ENCODE peak calls at places on chromosome 1, in seven cellular contexts. V is dorsolateral prefrontal cortex, R is SK-N-SH, L is fibroblast of mammary gland, W is BJ, K is HL-60, S is left ventricle myocardium inferior. U is an unnamed sample.
A peak's percentile ranks its signal among the peaks of the same experiment; 100 is the strongest.

GRCh38 chr1:215568287-215568692 is 1.2 kb downstream of the KCTD3 start:
- DNase-seq in S (no peak), L (peak; percentile 86), W (no peak), K (no peak), V (no peak), R (peak; percentile 58), U (peak; percentile 30)

GRCh38 chr1:167602840-167603239 is 27.2 kb upstream of the RCSD1 start:
- DNase-seq in R (no peak), W (no peak), K (no peak), V (no peak), L (no peak), S (no peak), U (no peak)

GRCh38 chr1:14915356-14916054 is 238.0 kb upstream of the TMEM51 start:
- DNase-seq in R (peak; percentile 84), S (peak; percentile 32), K (no peak), V (peak; percentile 63), L (peak; percentile 33), W (no peak), U (peak; percentile 40)

GRCh38 chr1:147072371-147073061 is 99.8 kb downstream of the PRKAB2 start:
- DNase-seq in L (no peak), K (no peak), V (no peak), S (no peak), R (peak; percentile 37), W (no peak), U (peak; percentile 44)

GRCh38 chr1:27548136-27548853 is 55.6 kb downstream of the AHDC1 start:
- DNase-seq in S (peak; percentile 23), L (peak; percentile 50), W (no peak), K (no peak), R (no peak), V (no peak), U (no peak)

GRCh38 chr1:53112271-53112774 is 30.1 kb downstream of the SLC1A7 start:
- DNase-seq in R (no peak), S (no peak), V (no peak), K (no peak), W (peak; percentile 83), L (peak; percentile 76), U (no peak)

GRCh38 chr1:33256335-33256700 is at the start of gene ZNF362:
- DNase-seq in K (peak; percentile 38), S (peak; percentile 65), R (no peak), V (peak; percentile 70), W (no peak), L (peak; percentile 48), U (peak; percentile 71)

GRCh38 chr1:78114034-78114956 is 68.5 kb downstream of the GIPC2 start:
- DNase-seq in V (peak; percentile 52), S (no peak), R (peak; percentile 54), W (no peak), L (peak; percentile 88), K (peak; percentile 8), U (peak; percentile 87)

GRCh38 chr1:98304888-98305287 is 356.6 kb upstream of the SNX7 start:
- DNase-seq in S (no peak), K (no peak), L (no peak), R (no peak), V (no peak), W (no peak), U (no peak)

GRCh38 chr1:10640079-10640578 is 156.3 kb downstream of the CASZ1 start:
- DNase-seq in L (no peak), V (no peak), R (peak; percentile 94), S (no peak), K (no peak), W (no peak), U (no peak)

GRCh38 chr1:36161656-36162531 is 5.9 kb downstream of the MAP7D1 start:
- DNase-seq in L (peak; percentile 46), V (peak; percentile 43), W (no peak), K (peak; percentile 64), S (no peak), R (no peak), U (peak; percentile 98)

GRCh38 chr1:56569661-56570060 is 9.7 kb downstream of the PLPP3 start:
- DNase-seq in S (no peak), V (no peak), W (no peak), K (no peak), R (no peak), L (no peak), U (peak; percentile 82)

GRCh38 chr1:56574794-56575193 is 4.6 kb downstream of the PLPP3 start:
- DNase-seq in V (no peak), S (no peak), L (no peak), K (no peak), R (no peak), W (no peak), U (no peak)

GRCh38 chr1:56570924-56571372 is 8.4 kb downstream of the PLPP3 start:
- DNase-seq in R (no peak), S (no peak), V (no peak), L (peak; percentile 48), K (no peak), W (no peak), U (peak; percentile 70)

GRCh38 chr1:56573311-56573710 is 6.1 kb downstream of the PLPP3 start:
- DNase-seq in L (no peak), K (no peak), V (no peak), W (no peak), S (no peak), R (peak; percentile 59), U (no peak)

DNA sequence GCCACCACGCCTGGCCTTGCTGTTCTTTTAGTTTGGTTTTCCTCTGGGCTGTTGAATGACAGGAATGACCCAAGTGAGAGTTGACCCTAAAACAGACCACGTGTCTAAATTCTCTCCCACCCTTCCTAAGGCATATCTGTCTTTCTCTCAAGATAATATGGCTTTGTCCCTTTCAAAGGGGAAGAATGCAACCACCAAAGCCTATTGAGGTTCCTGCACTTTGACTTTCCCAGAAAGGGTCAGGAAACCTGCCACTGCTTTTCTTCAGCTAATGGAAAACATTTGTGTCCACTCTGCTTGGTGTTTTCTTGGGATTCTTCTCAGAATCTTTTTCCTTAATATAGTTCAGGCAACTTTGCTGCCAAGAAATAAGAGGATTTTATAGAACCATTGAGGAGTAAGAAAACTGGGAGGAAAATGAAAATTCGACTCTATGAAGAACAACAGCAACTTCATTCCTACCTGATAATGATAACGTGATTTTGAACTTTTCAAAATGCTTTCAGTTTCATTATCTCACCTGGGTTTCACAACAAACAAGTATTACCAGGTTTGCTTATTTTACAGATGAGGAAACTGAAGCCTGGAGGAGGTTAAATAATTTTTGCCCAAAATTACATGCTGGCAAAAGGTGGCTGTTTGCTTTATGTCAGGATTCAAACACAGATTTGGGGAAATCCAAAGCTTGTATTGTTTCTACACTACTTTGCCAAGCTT is 6.9 kb downstream of the PLPP3 start:
- DNase-seq in L (no peak), R (no peak), S (no peak), K (no peak), V (no peak), W (no peak), U (peak; percentile 34)
- H3K4me3 ChIP-seq in L (no peak overlapping the region), R (peak overlapping the region; percentile 1), S (peak overlapping the region; percentile 88), K (no peak overlapping the region), V (peak overlapping the region; percentile 90), W (no peak overlapping the region), U (no peak overlapping the region)

DNA sequence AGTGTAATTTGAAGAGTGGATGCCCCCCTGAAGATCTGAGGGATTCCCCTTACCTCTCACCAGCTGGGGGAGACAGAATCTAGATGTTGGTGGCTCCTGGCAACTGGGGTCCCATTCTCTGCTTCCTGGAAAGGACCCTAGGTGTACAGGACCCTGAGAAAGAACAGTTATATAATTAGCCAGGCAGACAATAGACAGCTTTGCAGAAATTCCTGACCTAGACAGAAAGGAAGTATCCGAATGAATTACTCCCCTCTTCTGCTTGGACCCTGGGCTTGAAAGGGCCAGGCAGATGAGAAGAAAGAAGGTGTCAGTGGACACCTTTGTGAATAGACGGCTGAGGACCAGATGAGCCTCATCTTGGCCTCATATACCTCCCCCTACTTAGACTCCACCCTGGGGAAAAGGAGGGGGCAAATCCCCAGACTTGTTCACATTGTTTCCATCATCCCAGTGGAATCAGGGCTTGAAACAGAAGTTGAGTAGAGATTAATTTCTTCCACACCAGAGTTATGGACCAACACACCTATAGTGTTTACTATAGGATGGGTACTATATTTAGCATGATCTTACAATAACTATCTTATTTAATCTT is 1.8 kb upstream of the IQGAP3 start:
- DNase-seq in S (no peak), V (no peak), K (no peak), W (no peak), R (no peak), L (no peak), U (no peak)
- TF ChIP-seq CTCF in S (no peak), V (no peak), K (no peak), W (no peak), R (no peak), L (no peak), U (no peak)

GRCh38 chr1:64912191-64912590 is 54.2 kb downstream of the JAK1 start:
- DNase-seq in V (no peak), K (no peak), S (no peak), W (no peak), R (no peak), L (no peak), U (no peak)

GRCh38 chr1:64911326-64911725 is 55.0 kb downstream of the JAK1 start:
- DNase-seq in S (no peak), K (no peak), R (no peak), L (no peak), W (no peak), V (no peak), U (no peak)

GRCh38 chr1:64917328-64917861 is 49.0 kb downstream of the JAK1 start:
- DNase-seq in K (no peak), L (peak; percentile 99), R (no peak), V (no peak), S (peak; percentile 45), W (peak; percentile 97), U (peak; percentile 89)

GRCh38 chr1:64915381-64916274 is 50.7 kb downstream of the JAK1 start:
- DNase-seq in R (peak; percentile 39), W (peak; percentile 26), L (peak; percentile 90), S (no peak), V (no peak), K (no peak), U (peak; percentile 92)

DNA sequence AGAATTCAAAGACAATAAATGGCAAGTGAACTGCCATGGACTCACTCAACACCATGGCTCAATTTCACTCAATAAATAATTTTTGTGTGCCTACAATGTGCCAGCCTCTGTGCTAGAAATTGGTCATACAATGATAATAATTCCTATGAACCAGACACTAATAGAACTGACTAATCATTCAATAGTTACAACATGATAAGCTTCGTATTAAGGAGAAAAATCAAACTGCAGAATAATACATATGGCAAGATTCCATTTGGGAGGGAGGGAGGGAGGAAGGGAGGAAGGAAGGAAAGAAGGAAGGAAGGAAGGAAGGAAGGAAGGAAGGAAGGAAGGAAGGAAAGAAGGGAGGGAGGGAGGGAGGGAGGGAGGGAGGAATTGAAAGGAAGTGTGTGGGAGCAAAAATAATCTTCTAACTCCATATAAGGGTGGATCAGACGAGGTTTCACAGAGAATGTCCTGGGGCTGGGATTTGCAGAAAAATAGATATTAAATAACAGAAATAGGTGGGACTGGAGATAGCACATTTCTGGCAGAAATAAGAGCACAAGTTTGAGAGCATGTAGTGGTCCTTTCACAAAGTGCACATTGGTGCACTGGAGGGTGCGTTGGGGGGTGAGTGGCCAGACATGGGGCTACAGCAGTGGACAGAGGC is 52.9 kb downstream of the JAK1 start:
- DNase-seq in K (no peak), V (no peak), R (no peak), W (no peak), S (no peak), L (no peak), U (no peak)
- H3K4me3 ChIP-seq in K (no peak overlapping the region), V (no peak overlapping the region), R (no peak overlapping the region), W (no peak overlapping the region), S (no peak overlapping the region), L (no peak overlapping the region), U (no peak overlapping the region)

DNA sequence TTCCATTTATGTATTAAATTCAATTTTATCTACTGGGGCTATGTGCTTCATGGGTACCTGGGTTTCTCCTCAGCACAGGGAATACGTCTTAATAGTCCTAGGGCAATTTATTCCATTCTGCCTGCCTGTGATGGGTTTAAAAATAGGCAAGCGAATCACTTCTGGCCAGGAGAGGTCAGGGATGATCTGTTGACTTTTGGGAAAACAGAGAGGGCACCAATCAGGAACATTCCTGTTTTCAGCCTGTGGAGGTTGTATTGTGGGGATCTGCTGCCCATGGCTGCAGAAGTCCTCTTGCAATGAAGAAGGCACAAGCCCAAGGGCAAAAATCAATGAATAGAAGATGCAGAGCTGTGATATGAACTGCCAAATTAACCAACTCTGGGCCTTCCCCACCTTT is 303.1 kb downstream of the CTH start:
- DNase-seq in S (no peak), R (no peak), V (no peak), K (no peak), L (no peak), W (no peak), U (no peak)
- TF ChIP-seq CTCF in S (no peak), R (peak; percentile 21), V (no peak), K (no peak), L (no peak), W (no peak), U (no peak)